ENCODE peak calls at places on chromosomes 12 and 14, in ten cellular contexts. P is kidney tubule cell; O is activated T-cell treated with anti-CD3 and anti-CD28 coated beads for 1 hour; L is fibroblast of pulmonary artery; Z is T-helper 9 cell; W is ELR; M is B cell; F is cardiac muscle cell; E is NCI-H345; C is stimulated activated CD4-positive, alpha-beta T cell treated with anti-CD3 and anti-CD28 coated beads, TNF-alpha, amount 100 ng/mL, for 1 hour. S is an unnamed sample.

GRCh38 chr12:97177482-97177881 is 270.4 kb downstream of the NEDD1 start:
- DNase-seq in P (peak), O (no peak), L (no peak), Z (no peak), W (peak), M (no peak), F (no peak), E (no peak), C (no peak), S (no peak)

GRCh38 chr14:96383445-96383844 is 8.5 kb upstream of the AK7 start:
- DNase-seq in P (no peak), O (no peak), L (no peak), Z (no peak), W (peak), M (no peak), F (no peak), E (no peak), C (no peak), S (no peak)

GRCh38 chr12:32301216-32301615 is 98.1 kb upstream of the FGD4 start:
- DNase-seq in P (peak), O (no peak), L (no peak), Z (no peak), W (no peak), M (no peak), F (no peak), E (no peak), C (no peak), S (no peak)

GRCh38 chr14:89237923-89238529 is 179.0 kb downstream of the FOXN3 start:
- DNase-seq in P (no peak), O (no peak), L (peak), Z (no peak), W (peak), M (no peak), F (peak), E (no peak), C (no peak), S (no peak)

GRCh38 chr12:98419795-98420402 is 95.5 kb upstream of the TMPO start:
- DNase-seq in P (no peak), O (no peak), L (no peak), Z (no peak), W (no peak), M (no peak), F (no peak), E (no peak), C (no peak), S (no peak)

GRCh38 chr12:26629864-26630263 is 203.1 kb downstream of the ITPR2 start:
- DNase-seq in P (peak), O (no peak), L (peak), Z (no peak), W (peak), M (no peak), F (peak), E (no peak), C (no peak), S (no peak)

GRCh38 chr12:5889381-5890047 is 55.5 kb downstream of the ANO2 start:
- DNase-seq in P (peak), O (no peak), L (no peak), Z (no peak), W (peak), M (no peak), F (no peak), E (no peak), C (no peak), S (no peak)

GRCh38 chr12:109736552-109737108 is 23.0 kb downstream of the FAM222A start:
- DNase-seq in P (peak), O (no peak), L (peak), Z (no peak), W (peak), M (no peak), F (peak), E (no peak), C (no peak), S (peak)

GRCh38 chr12:56632701-56633464 is 2.8 kb upstream of the BAZ2A start:
- DNase-seq in P (no peak), O (no peak), L (no peak), Z (no peak), W (no peak), M (peak), F (peak), E (no peak), C (no peak), S (no peak)

GRCh38 chr12:31603546-31604009 is 12.6 kb upstream of the DENND5B start:
- DNase-seq in P (no peak), O (no peak), L (no peak), Z (no peak), W (no peak), M (peak), F (no peak), E (no peak), C (no peak), S (no peak)

GRCh38 chr12:116137318-116137717 is 140.2 kb downstream of the MED13L start:
- DNase-seq in P (no peak), O (no peak), L (no peak), Z (no peak), W (no peak), M (no peak), F (no peak), E (no peak), C (no peak), S (no peak)

GRCh38 chr12:95385246-95385645 is 88.7 kb upstream of the METAP2 start:
- DNase-seq in P (no peak), O (no peak), L (peak), Z (no peak), W (peak), M (no peak), F (peak), E (no peak), C (no peak), S (no peak)

GRCh38 chr14:22418631-22419030 is 170.4 kb downstream of the DAD1 start:
- DNase-seq in P (peak), O (no peak), L (no peak), Z (no peak), W (no peak), M (no peak), F (no peak), E (no peak), C (no peak), S (no peak)

GRCh38 chr14:26863736-26864135 is 265.9 kb upstream of the NOVA1 start:
- DNase-seq in P (peak), O (no peak), L (peak), Z (no peak), W (peak), M (no peak), F (peak), E (no peak), C (no peak), S (no peak)

GRCh38 chr12:132429122-132429931 is 60.6 kb upstream of the FBRSL1 start:
- DNase-seq in P (peak), O (no peak), L (no peak), Z (no peak), W (no peak), M (peak), F (peak), E (peak), C (no peak), S (peak)

GRCh38 chr12:132761032-132761910 is at the start of gene ANKLE2:
- DNase-seq in P (peak), O (peak), L (peak), Z (peak), W (peak), M (peak), F (peak), E (peak), C (peak), S (peak)

GRCh38 chr14:106831322-106831720 is 1304.9 kb downstream of the TMEM121 start:
- DNase-seq in P (peak), O (peak), L (no peak), Z (peak), W (peak), M (peak), F (no peak), E (no peak), C (no peak), S (no peak)

GRCh38 chr12:70032076-70032475 is 207.0 kb downstream of the MYRFL start:
- DNase-seq in P (no peak), O (no peak), L (no peak), Z (no peak), W (no peak), M (no peak), F (peak), E (no peak), C (no peak), S (no peak)

GRCh38 chr14:31084385-31084784 is 58.2 kb upstream of the STRN3 start:
- DNase-seq in P (no peak), O (no peak), L (no peak), Z (no peak), W (no peak), M (peak), F (no peak), E (no peak), C (no peak), S (no peak)

GRCh38 chr14:34951286-34951685 is 31.5 kb upstream of the SRP54 start:
- DNase-seq in P (no peak), O (no peak), L (peak), Z (no peak), W (no peak), M (no peak), F (peak), E (no peak), C (no peak), S (no peak)

GRCh38 chr12:1927051-1927680 is 8.7 kb upstream of the CACNA2D4 start:
- DNase-seq in P (no peak), O (no peak), L (no peak), Z (no peak), W (no peak), M (no peak), F (no peak), E (no peak), C (no peak), S (no peak)

GRCh38 chr12:122104844-122105243 is 26.3 kb downstream of the MLXIP start:
- DNase-seq in P (no peak), O (no peak), L (no peak), Z (no peak), W (no peak), M (no peak), F (no peak), E (no peak), C (no peak), S (no peak)

GRCh38 chr12:111687255-111687654 is 1.4 kb downstream of the ACAD10 start:
- DNase-seq in P (peak), O (no peak), L (no peak), Z (no peak), W (peak), M (peak), F (no peak), E (no peak), C (no peak), S (no peak)

S was measured in NCI-H2227 treated with DMSO at 0.1 percent for 48 hours.